ENCODE peak calls at places on chromosomes 1 and 21, in six cellular contexts. One of them, this sample, is unnamed.

GRCh38 chr1:111290640-111291039 is at the start of gene CHIA:
- DNase-seq in left ventricle myocardium inferior: no peak
- DNase-seq in activated naive CD8-positive, alpha-beta T cell treated with anti-CD3 and anti-CD28 coated beads for 36 hours: no peak
- DNase-seq in stimulated activated CD8-positive, alpha-beta memory T cell treated with anti-CD3 and anti-CD28 coated beads, Interleukin-7, amount 100 ng/mL, for 24 hours: no peak
- DNase-seq in SK-MEL-5: no peak
- DNase-seq in left lung: peak
- DNase-seq in this sample: no peak

GRCh38 chr1:225919906-225920305 is 4.1 kb downstream of the PYCR2 start:
- DNase-seq in SK-MEL-5: peak
- DNase-seq in left lung: no peak
- DNase-seq in stimulated activated CD8-positive, alpha-beta memory T cell treated with anti-CD3 and anti-CD28 coated beads, Interleukin-7, amount 100 ng/mL, for 24 hours: no peak
- DNase-seq in left ventricle myocardium inferior: peak
- DNase-seq in activated naive CD8-positive, alpha-beta T cell treated with anti-CD3 and anti-CD28 coated beads for 36 hours: no peak
- DNase-seq in this sample: no peak

GRCh38 chr1:188237573-188238353 is 1409.0 kb downstream of the PLA2G4A start:
- DNase-seq in left lung: no peak
- DNase-seq in activated naive CD8-positive, alpha-beta T cell treated with anti-CD3 and anti-CD28 coated beads for 36 hours: no peak
- DNase-seq in left ventricle myocardium inferior: no peak
- DNase-seq in SK-MEL-5: peak
- DNase-seq in stimulated activated CD8-positive, alpha-beta memory T cell treated with anti-CD3 and anti-CD28 coated beads, Interleukin-7, amount 100 ng/mL, for 24 hours: no peak
- DNase-seq in this sample: no peak

GRCh38 chr21:31526040-31526439 is 133.5 kb upstream of the SOD1 start:
- DNase-seq in left lung: no peak
- DNase-seq in SK-MEL-5: peak
- DNase-seq in stimulated activated CD8-positive, alpha-beta memory T cell treated with anti-CD3 and anti-CD28 coated beads, Interleukin-7, amount 100 ng/mL, for 24 hours: no peak
- DNase-seq in activated naive CD8-positive, alpha-beta T cell treated with anti-CD3 and anti-CD28 coated beads for 36 hours: no peak
- DNase-seq in left ventricle myocardium inferior: no peak
- DNase-seq in this sample: no peak

GRCh38 chr1:24556414-24556795 is 518 bp downstream of the NCMAP start:
- DNase-seq in left ventricle myocardium inferior: no peak
- DNase-seq in stimulated activated CD8-positive, alpha-beta memory T cell treated with anti-CD3 and anti-CD28 coated beads, Interleukin-7, amount 100 ng/mL, for 24 hours: no peak
- DNase-seq in activated naive CD8-positive, alpha-beta T cell treated with anti-CD3 and anti-CD28 coated beads for 36 hours: no peak
- DNase-seq in left lung: no peak
- DNase-seq in SK-MEL-5: no peak
- DNase-seq in this sample: no peak

GRCh38 chr1:151716771-151717631 is at the start of gene CELF3:
- DNase-seq in left lung: no peak
- DNase-seq in left ventricle myocardium inferior: no peak
- DNase-seq in SK-MEL-5: peak
- DNase-seq in stimulated activated CD8-positive, alpha-beta memory T cell treated with anti-CD3 and anti-CD28 coated beads, Interleukin-7, amount 100 ng/mL, for 24 hours: no peak
- DNase-seq in activated naive CD8-positive, alpha-beta T cell treated with anti-CD3 and anti-CD28 coated beads for 36 hours: no peak
- DNase-seq in this sample: no peak

GRCh38 chr1:25673962-25674928 is 57.7 kb downstream of the MAN1C1 start:
- DNase-seq in left lung: no peak
- DNase-seq in SK-MEL-5: no peak
- DNase-seq in stimulated activated CD8-positive, alpha-beta memory T cell treated with anti-CD3 and anti-CD28 coated beads, Interleukin-7, amount 100 ng/mL, for 24 hours: no peak
- DNase-seq in activated naive CD8-positive, alpha-beta T cell treated with anti-CD3 and anti-CD28 coated beads for 36 hours: no peak
- DNase-seq in left ventricle myocardium inferior: no peak
- DNase-seq in this sample: no peak

GRCh38 chr1:27163093-27163492 is 8.2 kb upstream of the SLC9A1 start:
- DNase-seq in stimulated activated CD8-positive, alpha-beta memory T cell treated with anti-CD3 and anti-CD28 coated beads, Interleukin-7, amount 100 ng/mL, for 24 hours: no peak
- DNase-seq in left lung: no peak
- DNase-seq in SK-MEL-5: no peak
- DNase-seq in activated naive CD8-positive, alpha-beta T cell treated with anti-CD3 and anti-CD28 coated beads for 36 hours: no peak
- DNase-seq in left ventricle myocardium inferior: no peak
- DNase-seq in this sample: no peak

GRCh38 chr1:168439451-168440375 is 104.1 kb downstream of the XCL2 start:
- DNase-seq in stimulated activated CD8-positive, alpha-beta memory T cell treated with anti-CD3 and anti-CD28 coated beads, Interleukin-7, amount 100 ng/mL, for 24 hours: peak
- DNase-seq in left lung: no peak
- DNase-seq in left ventricle myocardium inferior: peak
- DNase-seq in activated naive CD8-positive, alpha-beta T cell treated with anti-CD3 and anti-CD28 coated beads for 36 hours: peak
- DNase-seq in SK-MEL-5: peak
- DNase-seq in this sample: peak

GRCh38 chr1:100866041-100866900 is 28.4 kb downstream of the EXTL2 start:
- DNase-seq in left lung: no peak
- DNase-seq in SK-MEL-5: peak
- DNase-seq in left ventricle myocardium inferior: no peak
- DNase-seq in activated naive CD8-positive, alpha-beta T cell treated with anti-CD3 and anti-CD28 coated beads for 36 hours: no peak
- DNase-seq in stimulated activated CD8-positive, alpha-beta memory T cell treated with anti-CD3 and anti-CD28 coated beads, Interleukin-7, amount 100 ng/mL, for 24 hours: no peak
- DNase-seq in this sample: no peak

GRCh38 chr1:32474954-32475353 is 10.1 kb downstream of the ZBTB8B start:
- DNase-seq in SK-MEL-5: no peak
- DNase-seq in left lung: no peak
- DNase-seq in left ventricle myocardium inferior: no peak
- DNase-seq in stimulated activated CD8-positive, alpha-beta memory T cell treated with anti-CD3 and anti-CD28 coated beads, Interleukin-7, amount 100 ng/mL, for 24 hours: no peak
- DNase-seq in activated naive CD8-positive, alpha-beta T cell treated with anti-CD3 and anti-CD28 coated beads for 36 hours: no peak
- DNase-seq in this sample: no peak

GRCh38 chr1:104706631-104707147 is 957.0 kb downstream of the AMY1C start:
- DNase-seq in activated naive CD8-positive, alpha-beta T cell treated with anti-CD3 and anti-CD28 coated beads for 36 hours: no peak
- DNase-seq in left lung: no peak
- DNase-seq in SK-MEL-5: peak
- DNase-seq in left ventricle myocardium inferior: no peak
- DNase-seq in stimulated activated CD8-positive, alpha-beta memory T cell treated with anti-CD3 and anti-CD28 coated beads, Interleukin-7, amount 100 ng/mL, for 24 hours: no peak
- DNase-seq in this sample: no peak

GRCh38 chr1:107450899-107451664 is 310.2 kb downstream of the NTNG1 start:
- DNase-seq in stimulated activated CD8-positive, alpha-beta memory T cell treated with anti-CD3 and anti-CD28 coated beads, Interleukin-7, amount 100 ng/mL, for 24 hours: no peak
- DNase-seq in SK-MEL-5: no peak
- DNase-seq in left lung: no peak
- DNase-seq in left ventricle myocardium inferior: no peak
- DNase-seq in activated naive CD8-positive, alpha-beta T cell treated with anti-CD3 and anti-CD28 coated beads for 36 hours: no peak
- DNase-seq in this sample: no peak

GRCh38 chr1:32627596-32628162 is 22.7 kb downstream of the ZBTB8OS start:
- DNase-seq in left lung: no peak
- DNase-seq in stimulated activated CD8-positive, alpha-beta memory T cell treated with anti-CD3 and anti-CD28 coated beads, Interleukin-7, amount 100 ng/mL, for 24 hours: no peak
- DNase-seq in activated naive CD8-positive, alpha-beta T cell treated with anti-CD3 and anti-CD28 coated beads for 36 hours: no peak
- DNase-seq in SK-MEL-5: no peak
- DNase-seq in left ventricle myocardium inferior: no peak
- DNase-seq in this sample: no peak

GRCh38 chr1:75908717-75909152 is 23.5 kb downstream of the ASB17 start:
- DNase-seq in stimulated activated CD8-positive, alpha-beta memory T cell treated with anti-CD3 and anti-CD28 coated beads, Interleukin-7, amount 100 ng/mL, for 24 hours: no peak
- DNase-seq in left lung: no peak
- DNase-seq in left ventricle myocardium inferior: no peak
- DNase-seq in SK-MEL-5: peak
- DNase-seq in activated naive CD8-positive, alpha-beta T cell treated with anti-CD3 and anti-CD28 coated beads for 36 hours: no peak
- DNase-seq in this sample: no peak

GRCh38 chr1:11495579-11495978 is 16.6 kb downstream of the DISP3 start:
- DNase-seq in SK-MEL-5: no peak
- DNase-seq in stimulated activated CD8-positive, alpha-beta memory T cell treated with anti-CD3 and anti-CD28 coated beads, Interleukin-7, amount 100 ng/mL, for 24 hours: no peak
- DNase-seq in activated naive CD8-positive, alpha-beta T cell treated with anti-CD3 and anti-CD28 coated beads for 36 hours: no peak
- DNase-seq in left lung: no peak
- DNase-seq in left ventricle myocardium inferior: no peak
- DNase-seq in this sample: no peak

GRCh38 chr1:93585059-93585966 is 96.3 kb downstream of the BCAR3 start:
- DNase-seq in activated naive CD8-positive, alpha-beta T cell treated with anti-CD3 and anti-CD28 coated beads for 36 hours: no peak
- DNase-seq in left ventricle myocardium inferior: peak
- DNase-seq in stimulated activated CD8-positive, alpha-beta memory T cell treated with anti-CD3 and anti-CD28 coated beads, Interleukin-7, amount 100 ng/mL, for 24 hours: no peak
- DNase-seq in SK-MEL-5: no peak
- DNase-seq in left lung: peak
- DNase-seq in this sample: no peak

GRCh38 chr1:178702141-178702540 is 22.9 kb upstream of the RALGPS2 start:
- DNase-seq in activated naive CD8-positive, alpha-beta T cell treated with anti-CD3 and anti-CD28 coated beads for 36 hours: no peak
- DNase-seq in SK-MEL-5: no peak
- DNase-seq in left ventricle myocardium inferior: no peak
- DNase-seq in left lung: no peak
- DNase-seq in stimulated activated CD8-positive, alpha-beta memory T cell treated with anti-CD3 and anti-CD28 coated beads, Interleukin-7, amount 100 ng/mL, for 24 hours: no peak
- DNase-seq in this sample: no peak

GRCh38 chr1:218742478-218743260 is 397.5 kb downstream of the TGFB2 start:
- DNase-seq in left lung: no peak
- DNase-seq in activated naive CD8-positive, alpha-beta T cell treated with anti-CD3 and anti-CD28 coated beads for 36 hours: no peak
- DNase-seq in left ventricle myocardium inferior: no peak
- DNase-seq in SK-MEL-5: no peak
- DNase-seq in stimulated activated CD8-positive, alpha-beta memory T cell treated with anti-CD3 and anti-CD28 coated beads, Interleukin-7, amount 100 ng/mL, for 24 hours: no peak
- DNase-seq in this sample: no peak

GRCh38 chr1:119286587-119287181 is 81.9 kb upstream of the HAO2 start:
- DNase-seq in activated naive CD8-positive, alpha-beta T cell treated with anti-CD3 and anti-CD28 coated beads for 36 hours: peak
- DNase-seq in SK-MEL-5: peak
- DNase-seq in stimulated activated CD8-positive, alpha-beta memory T cell treated with anti-CD3 and anti-CD28 coated beads, Interleukin-7, amount 100 ng/mL, for 24 hours: no peak
- DNase-seq in left ventricle myocardium inferior: no peak
- DNase-seq in left lung: no peak
- DNase-seq in this sample: no peak

GRCh38 chr1:154176341-154176740 is 15.6 kb downstream of the TPM3 start:
- DNase-seq in activated naive CD8-positive, alpha-beta T cell treated with anti-CD3 and anti-CD28 coated beads for 36 hours: no peak
- DNase-seq in left lung: no peak
- DNase-seq in stimulated activated CD8-positive, alpha-beta memory T cell treated with anti-CD3 and anti-CD28 coated beads, Interleukin-7, amount 100 ng/mL, for 24 hours: no peak
- DNase-seq in left ventricle myocardium inferior: no peak
- DNase-seq in SK-MEL-5: no peak
- DNase-seq in this sample: no peak

GRCh38 chr1:159341736-159342135 is 39.6 kb downstream of the FCER1A start:
- DNase-seq in left lung: no peak
- DNase-seq in left ventricle myocardium inferior: no peak
- DNase-seq in stimulated activated CD8-positive, alpha-beta memory T cell treated with anti-CD3 and anti-CD28 coated beads, Interleukin-7, amount 100 ng/mL, for 24 hours: no peak
- DNase-seq in activated naive CD8-positive, alpha-beta T cell treated with anti-CD3 and anti-CD28 coated beads for 36 hours: no peak
- DNase-seq in SK-MEL-5: no peak
- DNase-seq in this sample: no peak

This sample was measured in CD14-positive monocyte.